ENCODE peak calls at places on chromosomes 11 and 22, in four cellular contexts. One of them, this sample, is unnamed.
A peak's percentile ranks its signal among the peaks of the same experiment; 100 is the strongest.

GRCh38 chr11:35621620-35622019 is 3.4 kb downstream of the FJX1 start:
- DNase-seq in astrocyte of the spinal cord: peak; percentile 25
- DNase-seq in NCI-H1105 treated with DMSO at 0.1 percent for 48 hours: no peak
- DNase-seq in globus pallidus: no peak
- DNase-seq in this sample: no peak

GRCh38 chr11:1631066-1631568 is 1.5 kb downstream of the KRTAP5-5 start:
- DNase-seq in astrocyte of the spinal cord: no peak
- DNase-seq in NCI-H1105 treated with DMSO at 0.1 percent for 48 hours: no peak
- DNase-seq in globus pallidus: no peak
- DNase-seq in this sample: no peak

GRCh38 chr22:49692499-49693225 is 135.0 kb downstream of the BRD1 start:
- DNase-seq in astrocyte of the spinal cord: no peak
- DNase-seq in NCI-H1105 treated with DMSO at 0.1 percent for 48 hours: no peak
- DNase-seq in globus pallidus: no peak
- DNase-seq in this sample: no peak

GRCh38 chr11:15699978-15700377 is 585.3 kb downstream of the INSC start:
- DNase-seq in astrocyte of the spinal cord: no peak
- DNase-seq in NCI-H1105 treated with DMSO at 0.1 percent for 48 hours: no peak
- DNase-seq in globus pallidus: no peak
- DNase-seq in this sample: no peak

GRCh38 chr22:39039306-39040126 is 1.1 kb upstream of the APOBEC3F start:
- DNase-seq in astrocyte of the spinal cord: no peak
- DNase-seq in NCI-H1105 treated with DMSO at 0.1 percent for 48 hours: no peak
- DNase-seq in globus pallidus: no peak
- DNase-seq in this sample: no peak

GRCh38 chr11:86136542-86136941 is 67.7 kb upstream of the PICALM start:
- DNase-seq in astrocyte of the spinal cord: no peak
- DNase-seq in NCI-H1105 treated with DMSO at 0.1 percent for 48 hours: no peak
- DNase-seq in globus pallidus: no peak
- DNase-seq in this sample: no peak

GRCh38 chr22:23763579-23764331 is 965 bp downstream of the C22orf15 start:
- DNase-seq in astrocyte of the spinal cord: no peak
- DNase-seq in NCI-H1105 treated with DMSO at 0.1 percent for 48 hours: no peak
- DNase-seq in globus pallidus: no peak
- DNase-seq in this sample: peak; percentile 24

GRCh38 chr22:29689872-29690213 is 30.0 kb upstream of the CABP7 start:
- DNase-seq in astrocyte of the spinal cord: peak; percentile 61
- DNase-seq in NCI-H1105 treated with DMSO at 0.1 percent for 48 hours: peak; percentile 46
- DNase-seq in globus pallidus: peak; percentile 71
- DNase-seq in this sample: peak; percentile 21

GRCh38 chr11:114953039-114953438 is 274.7 kb downstream of the NXPE2 start:
- DNase-seq in astrocyte of the spinal cord: no peak
- DNase-seq in NCI-H1105 treated with DMSO at 0.1 percent for 48 hours: no peak
- DNase-seq in globus pallidus: no peak
- DNase-seq in this sample: no peak

GRCh38 chr11:79438631-79439429 is 2.0 kb downstream of the TENM4 start:
- DNase-seq in astrocyte of the spinal cord: peak; percentile 45
- DNase-seq in NCI-H1105 treated with DMSO at 0.1 percent for 48 hours: peak; percentile 63
- DNase-seq in globus pallidus: no peak
- DNase-seq in this sample: no peak

GRCh38 chr11:60485987-60486386 is 6.6 kb upstream of the MS4A12 start:
- DNase-seq in astrocyte of the spinal cord: no peak
- DNase-seq in NCI-H1105 treated with DMSO at 0.1 percent for 48 hours: peak; percentile 9
- DNase-seq in globus pallidus: no peak
- DNase-seq in this sample: peak; percentile 9

GRCh38 chr22:32723632-32724031 is 77.9 kb upstream of the TIMP3 start:
- DNase-seq in astrocyte of the spinal cord: peak; percentile 96
- DNase-seq in NCI-H1105 treated with DMSO at 0.1 percent for 48 hours: no peak
- DNase-seq in globus pallidus: peak; percentile 31
- DNase-seq in this sample: peak; percentile 25

GRCh38 chr11:45513806-45514340 is 151.5 kb downstream of the CHST1 start:
- DNase-seq in astrocyte of the spinal cord: no peak
- DNase-seq in NCI-H1105 treated with DMSO at 0.1 percent for 48 hours: no peak
- DNase-seq in globus pallidus: no peak
- DNase-seq in this sample: no peak

GRCh38 chr11:65539401-65540289 is 14.8 kb downstream of the SCYL1 start:
- DNase-seq in astrocyte of the spinal cord: no peak
- DNase-seq in NCI-H1105 treated with DMSO at 0.1 percent for 48 hours: peak; percentile 72
- DNase-seq in globus pallidus: no peak
- DNase-seq in this sample: peak; percentile 38

GRCh38 chr11:134511255-134511654 is 99.2 kb upstream of the B3GAT1 start:
- DNase-seq in astrocyte of the spinal cord: no peak
- DNase-seq in NCI-H1105 treated with DMSO at 0.1 percent for 48 hours: no peak
- DNase-seq in globus pallidus: no peak
- DNase-seq in this sample: no peak

GRCh38 chr22:28560005-28560742 is 119.5 kb downstream of the TTC28 start:
- DNase-seq in astrocyte of the spinal cord: peak; percentile 12
- DNase-seq in NCI-H1105 treated with DMSO at 0.1 percent for 48 hours: no peak
- DNase-seq in globus pallidus: no peak
- DNase-seq in this sample: no peak

GRCh38 chr11:130585545-130585944 is 137.1 kb downstream of the ADAMTS15 start:
- DNase-seq in astrocyte of the spinal cord: peak; percentile 37
- DNase-seq in NCI-H1105 treated with DMSO at 0.1 percent for 48 hours: no peak
- DNase-seq in globus pallidus: no peak
- DNase-seq in this sample: no peak

GRCh38 chr11:113289341-113290187 is 24.8 kb upstream of the TTC12 start:
- DNase-seq in astrocyte of the spinal cord: peak; percentile 39
- DNase-seq in NCI-H1105 treated with DMSO at 0.1 percent for 48 hours: peak; percentile 64
- DNase-seq in globus pallidus: peak; percentile 65
- DNase-seq in this sample: peak; percentile 65

GRCh38 chr22:30195245-30196140 is 51.1 kb downstream of the LIF start:
- DNase-seq in astrocyte of the spinal cord: no peak
- DNase-seq in NCI-H1105 treated with DMSO at 0.1 percent for 48 hours: no peak
- DNase-seq in globus pallidus: no peak
- DNase-seq in this sample: no peak

GRCh38 chr11:69388661-69389060 is 92.8 kb upstream of the LINC01488 start:
- DNase-seq in astrocyte of the spinal cord: no peak
- DNase-seq in NCI-H1105 treated with DMSO at 0.1 percent for 48 hours: no peak
- DNase-seq in globus pallidus: no peak
- DNase-seq in this sample: no peak

GRCh38 chr11:123303924-123304323 is 108.9 kb upstream of the CLMP start:
- DNase-seq in astrocyte of the spinal cord: no peak
- DNase-seq in NCI-H1105 treated with DMSO at 0.1 percent for 48 hours: no peak
- DNase-seq in globus pallidus: no peak
- DNase-seq in this sample: no peak

GRCh38 chr11:22787565-22788162 is 41.9 kb downstream of the SVIP start:
- DNase-seq in astrocyte of the spinal cord: peak; percentile 45
- DNase-seq in NCI-H1105 treated with DMSO at 0.1 percent for 48 hours: peak; percentile 65
- DNase-seq in globus pallidus: peak; percentile 76
- DNase-seq in this sample: peak; percentile 26

GRCh38 chr11:65308281-65308891 is 6.3 kb upstream of the CDC42EP2 start:
- DNase-seq in astrocyte of the spinal cord: no peak
- DNase-seq in NCI-H1105 treated with DMSO at 0.1 percent for 48 hours: no peak
- DNase-seq in globus pallidus: no peak
- DNase-seq in this sample: no peak

GRCh38 chr11:109423860-109424190 is 1.8 kb downstream of the C11orf87 start:
- DNase-seq in astrocyte of the spinal cord: no peak
- DNase-seq in NCI-H1105 treated with DMSO at 0.1 percent for 48 hours: no peak
- DNase-seq in globus pallidus: no peak
- DNase-seq in this sample: no peak

GRCh38 chr11:441418-442274 is at the start of gene ANO9:
- DNase-seq in astrocyte of the spinal cord: no peak
- DNase-seq in NCI-H1105 treated with DMSO at 0.1 percent for 48 hours: peak; percentile 48
- DNase-seq in globus pallidus: no peak
- DNase-seq in this sample: peak; percentile 56

GRCh38 chr11:49208006-49208721 is at the start of gene FOLH1:
- DNase-seq in astrocyte of the spinal cord: no peak
- DNase-seq in NCI-H1105 treated with DMSO at 0.1 percent for 48 hours: peak; percentile 26
- DNase-seq in globus pallidus: peak; percentile 76
- DNase-seq in this sample: no peak

GRCh38 chr11:30605036-30605435 is 18.9 kb upstream of the MPPED2 start:
- DNase-seq in astrocyte of the spinal cord: no peak
- DNase-seq in NCI-H1105 treated with DMSO at 0.1 percent for 48 hours: no peak
- DNase-seq in globus pallidus: no peak
- DNase-seq in this sample: no peak

This sample was measured in CD4-positive, alpha-beta memory T cell.